ENCODE peak calls at places on chromosomes 12 and 14, in six cellular contexts. One of them, this sample, is unnamed.

GRCh38 chr14:61589691-61590521 is 105.4 kb upstream of the HIF1A start:
- DNase-seq in H1: no peak
- DNase-seq in neuronal stem cell: no peak
- DNase-seq in H9: no peak
- DNase-seq in mesendoderm: no peak
- DNase-seq in IMR-90: no peak
- DNase-seq in this sample: no peak

GRCh38 chr14:34227834-34228662 is 234.0 kb downstream of the SPTSSA start:
- DNase-seq in H1: peak
- DNase-seq in neuronal stem cell: peak
- DNase-seq in mesendoderm: peak
- DNase-seq in IMR-90: peak
- DNase-seq in H9: peak
- DNase-seq in this sample: peak

GRCh38 chr14:75343914-75344313 is 65.3 kb downstream of the FOS start:
- DNase-seq in H9: no peak
- DNase-seq in neuronal stem cell: no peak
- DNase-seq in IMR-90: no peak
- DNase-seq in mesendoderm: no peak
- DNase-seq in H1: no peak
- DNase-seq in this sample: no peak

GRCh38 chr14:71932229-71932951 is at the start of gene RGS6:
- DNase-seq in neuronal stem cell: peak
- DNase-seq in H1: peak
- DNase-seq in IMR-90: no peak
- DNase-seq in mesendoderm: peak
- DNase-seq in H9: peak
- DNase-seq in this sample: no peak

GRCh38 chr14:60651936-60652673 is 2.8 kb upstream of the SIX1 start:
- DNase-seq in H1: no peak
- DNase-seq in mesendoderm: peak
- DNase-seq in H9: peak
- DNase-seq in IMR-90: peak
- DNase-seq in neuronal stem cell: peak
- DNase-seq in this sample: no peak

GRCh38 chr12:10214131-10214876 is 1.6 kb downstream of the GABARAPL1 start:
- DNase-seq in IMR-90: peak
- DNase-seq in neuronal stem cell: no peak
- DNase-seq in mesendoderm: peak
- DNase-seq in H1: no peak
- DNase-seq in H9: no peak
- DNase-seq in this sample: peak

GRCh38 chr12:46916796-46917419 is 91.1 kb upstream of the SLC38A4 start:
- DNase-seq in H1: no peak
- DNase-seq in neuronal stem cell: no peak
- DNase-seq in IMR-90: peak
- DNase-seq in mesendoderm: no peak
- DNase-seq in H9: no peak
- DNase-seq in this sample: no peak

GRCh38 chr12:128994869-128995268 is 141.6 kb downstream of the GLT1D1 start:
- DNase-seq in H1: no peak
- DNase-seq in H9: no peak
- DNase-seq in IMR-90: no peak
- DNase-seq in mesendoderm: no peak
- DNase-seq in neuronal stem cell: no peak
- DNase-seq in this sample: no peak

GRCh38 chr14:100871234-100872186 is 32.0 kb downstream of the RTL1 start:
- DNase-seq in IMR-90: peak
- DNase-seq in H9: no peak
- DNase-seq in H1: no peak
- DNase-seq in mesendoderm: peak
- DNase-seq in neuronal stem cell: no peak
- DNase-seq in this sample: peak

GRCh38 chr14:55454264-55455151 is 14.1 kb upstream of the TBPL2 start:
- DNase-seq in H9: no peak
- DNase-seq in IMR-90: peak
- DNase-seq in H1: peak
- DNase-seq in neuronal stem cell: no peak
- DNase-seq in mesendoderm: peak
- DNase-seq in this sample: peak

GRCh38 chr14:104676694-104677505 is 12.5 kb upstream of the INF2 start:
- DNase-seq in H1: peak
- DNase-seq in IMR-90: no peak
- DNase-seq in mesendoderm: peak
- DNase-seq in neuronal stem cell: no peak
- DNase-seq in H9: no peak
- DNase-seq in this sample: peak

GRCh38 chr12:106113446-106114083 is 25.2 kb downstream of the NUAK1 start:
- DNase-seq in mesendoderm: no peak
- DNase-seq in H1: no peak
- DNase-seq in IMR-90: no peak
- DNase-seq in H9: no peak
- DNase-seq in neuronal stem cell: no peak
- DNase-seq in this sample: no peak

GRCh38 chr14:101623685-101624444 is 62.6 kb downstream of the DIO3 start:
- DNase-seq in mesendoderm: peak
- DNase-seq in H1: no peak
- DNase-seq in H9: no peak
- DNase-seq in IMR-90: no peak
- DNase-seq in neuronal stem cell: no peak
- DNase-seq in this sample: no peak

GRCh38 chr14:20247651-20248246 is 8.7 kb downstream of the OR11H4 start:
- DNase-seq in neuronal stem cell: no peak
- DNase-seq in IMR-90: no peak
- DNase-seq in mesendoderm: peak
- DNase-seq in H9: no peak
- DNase-seq in H1: no peak
- DNase-seq in this sample: no peak

GRCh38 chr14:78758333-78758732 is 588.2 kb downstream of the NRXN3 start:
- DNase-seq in IMR-90: peak
- DNase-seq in mesendoderm: peak
- DNase-seq in H9: no peak
- DNase-seq in H1: no peak
- DNase-seq in neuronal stem cell: peak
- DNase-seq in this sample: peak

GRCh38 chr14:100329233-100330006 is 6.3 kb downstream of the SLC25A47 start:
- DNase-seq in H9: no peak
- DNase-seq in H1: no peak
- DNase-seq in IMR-90: no peak
- DNase-seq in mesendoderm: no peak
- DNase-seq in neuronal stem cell: no peak
- DNase-seq in this sample: no peak

GRCh38 chr12:76026643-76027063 is 4.9 kb downstream of the PHLDA1 start:
- DNase-seq in H1: no peak
- DNase-seq in H9: no peak
- DNase-seq in mesendoderm: no peak
- DNase-seq in neuronal stem cell: no peak
- DNase-seq in IMR-90: peak
- DNase-seq in this sample: peak

GRCh38 chr12:90396556-90396955 is 558.4 kb downstream of the CCER1 start:
- DNase-seq in H1: no peak
- DNase-seq in mesendoderm: no peak
- DNase-seq in neuronal stem cell: no peak
- DNase-seq in IMR-90: no peak
- DNase-seq in H9: no peak
- DNase-seq in this sample: no peak

DNA sequence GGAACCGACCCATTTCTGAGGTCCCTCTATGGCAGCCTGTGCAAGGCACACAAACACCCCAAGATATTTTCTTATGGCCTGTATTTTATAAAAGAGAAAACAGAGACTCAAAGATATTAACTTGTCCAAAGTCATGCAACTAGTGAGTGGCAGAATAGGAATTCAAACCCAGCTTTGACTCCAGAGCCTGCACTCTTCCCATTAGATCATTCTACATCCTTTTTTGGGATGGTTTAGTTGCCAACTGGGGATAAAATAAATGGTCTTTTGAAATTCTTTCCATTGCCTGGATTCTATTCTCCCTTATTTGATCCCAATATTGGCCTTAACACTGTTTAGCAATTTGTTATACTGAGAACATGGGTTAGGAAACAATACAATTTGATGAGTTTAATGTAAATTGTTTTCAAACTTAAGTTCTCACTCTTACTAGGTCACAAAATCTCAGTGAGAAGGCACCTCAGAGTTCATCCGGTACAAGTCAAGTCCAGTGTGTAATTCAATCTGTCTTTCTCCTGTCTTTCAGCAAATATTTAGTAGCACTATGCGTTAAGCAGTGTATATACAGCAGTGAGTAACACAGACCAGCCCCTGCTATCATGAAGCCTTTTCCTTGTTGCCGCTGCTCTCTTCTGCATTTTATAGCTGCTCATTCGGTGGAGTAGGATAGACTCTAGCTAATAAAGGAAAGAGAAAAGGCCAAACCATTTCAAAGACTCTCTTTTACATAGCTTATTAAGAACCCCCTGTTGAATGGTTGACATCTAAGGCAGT is 162.1 kb upstream of the IFNG-AS1 start:
- DNase-seq in H1: no peak
- DNase-seq in neuronal stem cell: no peak
- DNase-seq in IMR-90: peak
- DNase-seq in H9: no peak
- DNase-seq in mesendoderm: no peak
- DNase-seq in this sample: peak
- H2AK5ac ChIP-seq in H1: no peak
- H2AK5ac ChIP-seq in neuronal stem cell: no peak
- H2AK5ac ChIP-seq in IMR-90: peak
- H2AK5ac ChIP-seq in H9: no peak
- H2AK5ac ChIP-seq in mesendoderm: no peak
- H2AK5ac ChIP-seq in this sample: no peak

GRCh38 chr14:96273629-96274028 is 17.6 kb downstream of the BDKRB1 start:
- DNase-seq in mesendoderm: no peak
- DNase-seq in H1: no peak
- DNase-seq in neuronal stem cell: no peak
- DNase-seq in H9: no peak
- DNase-seq in IMR-90: no peak
- DNase-seq in this sample: no peak

GRCh38 chr14:96275182-96276112 is 19.4 kb downstream of the BDKRB1 start:
- DNase-seq in H9: peak
- DNase-seq in neuronal stem cell: peak
- DNase-seq in IMR-90: peak
- DNase-seq in mesendoderm: peak
- DNase-seq in H1: peak
- DNase-seq in this sample: peak

GRCh38 chr14:96271421-96271762 is 15.4 kb downstream of the BDKRB1 start:
- DNase-seq in H9: no peak
- DNase-seq in H1: no peak
- DNase-seq in mesendoderm: no peak
- DNase-seq in IMR-90: no peak
- DNase-seq in neuronal stem cell: no peak
- DNase-seq in this sample: no peak

GRCh38 chr14:96272777-96273471 is 16.9 kb downstream of the BDKRB1 start:
- DNase-seq in mesendoderm: no peak
- DNase-seq in H9: peak
- DNase-seq in H1: peak
- DNase-seq in IMR-90: peak
- DNase-seq in neuronal stem cell: no peak
- DNase-seq in this sample: no peak

GRCh38 chr14:96274122-96274910 is 18.3 kb downstream of the BDKRB1 start:
- DNase-seq in neuronal stem cell: no peak
- DNase-seq in mesendoderm: no peak
- DNase-seq in H1: peak
- DNase-seq in H9: no peak
- DNase-seq in IMR-90: peak
- DNase-seq in this sample: peak
- H2BK15ac ChIP-seq in neuronal stem cell: no peak
- H2BK15ac ChIP-seq in mesendoderm: no peak
- H2BK15ac ChIP-seq in H1: no peak
- H2BK15ac ChIP-seq in H9: no peak
- H2BK15ac ChIP-seq in IMR-90: peak
- H2BK15ac ChIP-seq in this sample: peak

GRCh38 chr14:68460541-68460940 is 332.3 kb downstream of the ZFP36L1 start:
- DNase-seq in H9: no peak
- DNase-seq in neuronal stem cell: no peak
- DNase-seq in H1: no peak
- DNase-seq in mesendoderm: no peak
- DNase-seq in IMR-90: no peak
- DNase-seq in this sample: no peak

GRCh38 chr14:68458253-68458652 is 334.6 kb downstream of the ZFP36L1 start:
- DNase-seq in H9: no peak
- DNase-seq in IMR-90: no peak
- DNase-seq in H1: no peak
- DNase-seq in mesendoderm: no peak
- DNase-seq in neuronal stem cell: no peak
- DNase-seq in this sample: no peak

GRCh38 chr14:68459480-68460136 is 333.3 kb downstream of the ZFP36L1 start:
- DNase-seq in H9: no peak
- DNase-seq in IMR-90: no peak
- DNase-seq in mesendoderm: no peak
- DNase-seq in neuronal stem cell: no peak
- DNase-seq in H1: no peak
- DNase-seq in this sample: no peak

GRCh38 chr14:68461086-68461485 is 331.8 kb downstream of the ZFP36L1 start:
- DNase-seq in IMR-90: no peak
- DNase-seq in H9: no peak
- DNase-seq in H1: no peak
- DNase-seq in neuronal stem cell: no peak
- DNase-seq in mesendoderm: no peak
- DNase-seq in this sample: no peak

DNA sequence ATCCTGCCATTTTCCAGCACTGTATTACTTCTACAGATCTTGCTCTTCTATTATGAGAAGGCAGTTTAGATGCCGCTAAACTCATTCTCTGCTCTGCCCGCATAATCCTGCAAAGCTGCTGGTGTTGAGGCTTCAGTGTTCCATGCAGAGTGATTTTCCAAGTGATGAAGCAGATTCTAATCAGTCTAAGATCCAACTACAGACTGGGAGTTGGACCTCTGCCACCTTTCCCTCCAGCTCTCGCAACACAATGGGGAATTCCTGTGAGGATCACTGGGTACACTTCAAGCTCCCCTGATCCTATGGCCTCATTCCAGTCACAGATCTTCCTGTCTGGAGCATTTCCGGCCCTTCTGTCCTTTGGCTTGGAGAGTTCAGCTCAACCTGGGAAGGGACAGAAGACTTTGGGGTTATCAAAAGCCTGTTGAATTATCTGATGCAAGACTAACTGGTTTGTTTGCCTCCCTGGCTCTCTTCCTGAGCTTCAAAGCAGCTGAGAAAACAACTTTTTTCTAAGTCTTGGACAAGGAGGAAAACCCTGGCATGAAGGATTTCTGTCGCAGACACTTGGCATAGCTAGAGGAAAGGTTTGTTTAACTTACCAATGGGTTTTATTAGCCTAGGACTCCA is 333.9 kb downstream of the ZFP36L1 start:
- DNase-seq in H1: no peak
- DNase-seq in IMR-90: peak
- DNase-seq in neuronal stem cell: no peak
- DNase-seq in mesendoderm: peak
- DNase-seq in H9: peak
- DNase-seq in this sample: peak
- H2AK5ac ChIP-seq in H1: no peak
- H2AK5ac ChIP-seq in IMR-90: peak
- H2AK5ac ChIP-seq in neuronal stem cell: no peak
- H2AK5ac ChIP-seq in mesendoderm: no peak
- H2AK5ac ChIP-seq in H9: no peak
- H2AK5ac ChIP-seq in this sample: no peak

DNA sequence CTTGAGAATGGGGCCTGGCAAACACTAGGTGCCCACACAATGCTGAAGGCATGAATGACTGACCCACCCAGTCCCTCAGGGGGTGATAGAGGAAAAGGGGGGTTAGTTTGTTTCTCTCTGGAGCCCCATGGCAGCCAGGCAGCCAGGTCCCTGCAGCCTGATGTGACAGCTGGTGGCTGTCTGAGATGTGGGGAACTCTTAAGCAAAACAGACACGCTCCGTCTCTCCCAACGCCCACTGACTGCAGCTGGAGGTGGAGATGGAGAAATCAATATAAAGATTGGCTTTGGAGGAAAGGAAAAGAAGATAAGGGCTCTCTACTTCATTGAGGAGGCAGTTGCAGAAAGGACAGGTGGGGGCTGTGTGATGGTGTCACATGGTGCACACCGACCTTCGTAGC is 240.8 kb upstream of the LHX5 start:
- DNase-seq in neuronal stem cell: no peak
- DNase-seq in mesendoderm: no peak
- DNase-seq in IMR-90: no peak
- DNase-seq in H9: no peak
- DNase-seq in H1: no peak
- DNase-seq in this sample: no peak
- H2BK15ac ChIP-seq in neuronal stem cell: no peak
- H2BK15ac ChIP-seq in mesendoderm: no peak
- H2BK15ac ChIP-seq in IMR-90: no peak
- H2BK15ac ChIP-seq in H9: no peak
- H2BK15ac ChIP-seq in H1: no peak
- H2BK15ac ChIP-seq in this sample: no peak